ENCODE peak calls at places on chromosomes 3 and 15, in ten cellular contexts. Y is AG10803, T is fibroblast of pulmonary artery, F is GM20000, H is spleen, M is A549, L is HCT116, E is AG04450, K is Calu3, A is pancreas. X is an unnamed sample.

GRCh38 chr15:63833246-63833696 is 477 bp downstream of the HERC1 start:
- DNase-seq in Y (peak; percentile 35), T (peak; percentile 39), F (peak; percentile 62), H (peak; percentile 89), M (peak; percentile 45), L (no peak), E (no peak), K (peak; percentile 37), A (peak; percentile 24), X (peak; percentile 48)

GRCh38 chr15:49155834-49156627 is 632 bp upstream of the COPS2 start:
- DNase-seq in Y (peak; percentile 25), T (peak; percentile 41), F (no peak), H (no peak), M (no peak), L (no peak), E (no peak), K (peak; percentile 4), A (no peak), X (no peak)

GRCh38 chr3:43181202-43181910 is 75.5 kb upstream of the POMGNT2 start:
- DNase-seq in Y (no peak), T (no peak), F (peak; percentile 26), H (no peak), M (no peak), L (no peak), E (no peak), K (peak; percentile 45), A (no peak), X (peak; percentile 38)

GRCh38 chr15:74793135-74794028 is 11.5 kb downstream of the CSK start:
- DNase-seq in Y (no peak), T (peak; percentile 31), F (no peak), H (peak; percentile 90), M (no peak), L (no peak), E (no peak), K (no peak), A (no peak), X (no peak)

GRCh38 chr3:156964562-156964961 is 138.4 kb downstream of the LEKR1 start:
- DNase-seq in Y (peak; percentile 41), T (peak; percentile 14), F (no peak), H (no peak), M (no peak), L (no peak), E (no peak), K (no peak), A (no peak), X (no peak)

GRCh38 chr3:186097663-186098451 is 11.0 kb downstream of the ETV5 start:
- DNase-seq in Y (peak; percentile 77), T (peak; percentile 94), F (no peak), H (no peak), M (peak; percentile 75), L (peak; percentile 64), E (no peak), K (peak; percentile 96), A (peak; percentile 92), X (no peak)

GRCh38 chr3:56815571-56815970 is 13.8 kb upstream of the ARHGEF3 start:
- DNase-seq in Y (no peak), T (no peak), F (no peak), H (no peak), M (no peak), L (no peak), E (no peak), K (no peak), A (no peak), X (no peak)

GRCh38 chr3:28234454-28234853 is 7.0 kb upstream of the CMC1 start:
- DNase-seq in Y (no peak), T (no peak), F (no peak), H (no peak), M (no peak), L (no peak), E (no peak), K (no peak), A (no peak), X (no peak)

GRCh38 chr15:69997701-69998273 is 99.9 kb downstream of the TLE3 start:
- DNase-seq in Y (peak; percentile 39), T (peak; percentile 43), F (no peak), H (peak; percentile 61), M (no peak), L (peak; percentile 7), E (no peak), K (peak; percentile 90), A (peak; percentile 37), X (no peak)

GRCh38 chr3:12054245-12054644 is 50.1 kb downstream of the SYN2 start:
- DNase-seq in Y (no peak), T (no peak), F (no peak), H (no peak), M (no peak), L (no peak), E (no peak), K (no peak), A (no peak), X (no peak)

GRCh38 chr3:193869221-193870201 is 266.4 kb upstream of the HES1 start:
- DNase-seq in Y (peak; percentile 67), T (peak; percentile 81), F (no peak), H (peak; percentile 82), M (peak; percentile 58), L (peak; percentile 79), E (peak; percentile 59), K (peak; percentile 98), A (no peak), X (peak; percentile 48)

GRCh38 chr3:105878061-105878460 is 9.2 kb upstream of the CBLB start:
- DNase-seq in Y (peak; percentile 29), T (peak; percentile 45), F (no peak), H (no peak), M (no peak), L (no peak), E (no peak), K (no peak), A (no peak), X (no peak)

GRCh38 chr15:62848631-62849050 is 193.9 kb upstream of the TPM1 start:
- DNase-seq in Y (peak; percentile 62), T (peak; percentile 47), F (no peak), H (no peak), M (no peak), L (no peak), E (no peak), K (no peak), A (peak; percentile 39), X (no peak)

GRCh38 chr15:92733934-92734521 is 78.5 kb upstream of the FAM174B start:
- DNase-seq in Y (peak; percentile 25), T (peak; percentile 39), F (no peak), H (no peak), M (peak; percentile 48), L (no peak), E (no peak), K (peak; percentile 19), A (no peak), X (no peak)

GRCh38 chr15:64430000-64430735 is 30.2 kb upstream of the ZNF609 start:
- DNase-seq in Y (peak; percentile 96), T (peak; percentile 96), F (peak; percentile 24), H (no peak), M (no peak), L (no peak), E (peak; percentile 91), K (no peak), A (no peak), X (peak; percentile 22)

GRCh38 chr15:71548317-71548908 is 261.9 kb upstream of the NR2E3 start:
- DNase-seq in Y (no peak), T (no peak), F (no peak), H (no peak), M (no peak), L (no peak), E (no peak), K (no peak), A (no peak), X (no peak)
- TF ChIP-seq CTCF in Y (no peak), T (no peak), F (no peak), H (no peak), M (no peak), L (no peak), E (no peak), K (no peak), A (no peak), X (no peak)

DNA sequence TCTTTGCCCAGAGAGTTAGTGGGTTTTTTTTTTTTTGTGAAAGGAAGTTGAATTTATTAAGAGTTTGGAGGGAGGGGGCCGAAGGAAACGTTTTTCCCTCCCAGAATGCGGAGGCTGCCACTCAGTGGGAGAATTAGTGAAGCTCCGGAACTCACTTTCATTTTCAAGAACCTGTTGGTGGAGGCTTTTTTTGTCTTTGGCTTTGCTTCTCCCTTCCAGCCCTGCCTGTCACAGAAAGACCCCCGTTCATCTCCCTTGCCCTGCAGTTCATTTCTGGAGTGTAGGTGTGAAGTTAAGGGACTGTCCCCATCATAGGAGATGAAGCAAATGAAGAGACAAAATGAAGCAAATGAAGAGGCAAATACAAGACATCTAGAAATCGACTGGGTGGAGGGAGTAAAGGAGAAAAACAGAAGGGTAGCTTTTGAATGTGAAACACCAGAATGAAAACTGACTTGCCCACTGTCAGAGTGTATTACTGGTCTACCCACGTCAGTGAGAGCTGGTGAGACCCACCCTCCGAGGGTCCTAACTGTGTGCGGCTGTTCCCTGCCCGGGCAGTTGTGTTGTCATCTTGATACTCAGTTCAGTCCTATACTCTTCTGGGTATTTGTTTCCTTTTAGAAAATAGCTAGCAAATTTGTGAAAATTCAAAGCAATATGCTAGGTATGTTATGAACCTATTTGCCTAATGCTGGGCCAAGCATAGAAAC is 91.5 kb downstream of the ITPR1 start:
- DNase-seq in Y (no peak), T (peak; percentile 73), F (peak; percentile 43), H (no peak), M (no peak), L (no peak), E (no peak), K (no peak), A (no peak), X (peak; percentile 42)
- TF ChIP-seq CTCF in Y (no peak), T (peak; percentile 34), F (no peak), H (no peak), M (no peak), L (no peak), E (peak; percentile 18), K (no peak), A (no peak), X (peak; percentile 20)

DNA sequence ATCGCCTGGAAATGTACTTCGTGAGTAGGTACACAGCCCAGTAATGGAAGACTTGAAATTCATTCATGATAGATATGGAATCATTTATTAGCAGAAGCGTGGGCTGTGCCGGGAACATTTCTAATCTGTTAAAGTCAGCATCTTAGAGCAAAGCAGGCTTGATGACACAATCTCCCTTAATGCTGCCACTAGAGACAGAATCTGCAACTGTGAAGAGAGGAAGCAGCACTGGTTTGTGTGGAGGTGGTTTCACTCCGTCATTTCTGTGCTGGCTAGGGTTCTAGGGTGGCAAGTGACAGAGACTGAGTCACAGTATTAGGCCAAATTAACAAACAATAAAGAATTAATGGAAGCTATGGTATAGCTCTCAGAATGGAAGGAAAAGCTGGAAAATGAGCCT is 225.1 kb upstream of the PROK2 start:
- DNase-seq in Y (peak; percentile 35), T (peak; percentile 31), F (no peak), H (no peak), M (no peak), L (no peak), E (no peak), K (no peak), A (no peak), X (peak; percentile 30)
- TF ChIP-seq CTCF in Y (peak; percentile 19), T (peak; percentile 4), F (no peak), H (no peak), M (no peak), L (no peak), E (no peak), K (no peak), A (no peak), X (no peak)

DNA sequence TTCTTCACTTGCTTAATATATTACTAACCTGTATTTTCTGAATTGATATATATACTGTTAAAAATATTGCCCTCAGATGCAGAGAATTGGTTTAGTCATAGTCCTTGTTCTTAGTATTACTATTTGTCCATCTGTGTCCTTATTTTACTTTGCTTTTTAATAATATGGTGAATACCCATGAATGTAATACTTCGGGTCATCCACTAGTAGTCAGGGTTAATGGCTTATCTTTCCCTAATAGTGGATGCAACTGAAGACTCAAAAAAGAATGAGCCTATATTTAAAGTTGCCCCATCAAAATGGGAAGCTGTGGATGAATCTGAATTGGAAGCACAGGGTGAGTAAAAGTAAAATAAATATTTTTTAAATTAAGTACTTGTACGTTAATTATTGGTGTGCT is 36.5 kb downstream of the U2SURP start:
- DNase-seq in Y (no peak), T (no peak), F (no peak), H (no peak), M (no peak), L (no peak), E (no peak), K (no peak), A (no peak), X (no peak)
- TF ChIP-seq CTCF in Y (peak; percentile 28), T (peak; percentile 20), F (no peak), H (no peak), M (peak; percentile 14), L (peak; percentile 38), E (peak; percentile 35), K (no peak), A (no peak), X (no peak)